ENCODE peak calls at places on chromosomes 5 and 9, in eight cellular contexts. E is DND-41, X is GM03348, M is AG04450, P is SK-MEL-5, Q is heart right ventricle, U is amniotic epithelial cell, L is memory B cell. O is an unnamed sample.

GRCh38 chr9:93573204-93573828 is 3.1 kb upstream of the PHF2 start:
- DNase-seq in E (no peak), X (no peak), M (no peak), P (no peak), Q (no peak), U (no peak), L (no peak), O (no peak)

GRCh38 chr5:150075806-150076205 is 10.5 kb downstream of the CSF1R start:
- DNase-seq in E (no peak), X (no peak), M (no peak), P (peak), Q (no peak), U (no peak), L (no peak), O (no peak)

GRCh38 chr9:82105729-82106128 is 117.2 kb downstream of the SPATA31D1 start:
- DNase-seq in E (no peak), X (no peak), M (no peak), P (peak), Q (no peak), U (no peak), L (no peak), O (no peak)

GRCh38 chr9:13358128-13358527 is 78.6 kb upstream of the MPDZ start:
- DNase-seq in E (no peak), X (peak), M (peak), P (no peak), Q (no peak), U (peak), L (no peak), O (no peak)

GRCh38 chr5:107958861-107959260 is 288.1 kb upstream of the EFNA5 start:
- DNase-seq in E (no peak), X (no peak), M (no peak), P (no peak), Q (no peak), U (no peak), L (no peak), O (no peak)

GRCh38 chr9:73157811-73158210 is 6.1 kb downstream of the ANXA1 start:
- DNase-seq in E (no peak), X (no peak), M (no peak), P (no peak), Q (no peak), U (no peak), L (no peak), O (no peak)

GRCh38 chr5:38576442-38576841 is 20.0 kb upstream of the LIFR start:
- DNase-seq in E (no peak), X (no peak), M (no peak), P (no peak), Q (no peak), U (no peak), L (no peak), O (no peak)

GRCh38 chr5:43154424-43154823 is 33.7 kb downstream of the ZNF131 start:
- DNase-seq in E (no peak), X (no peak), M (no peak), P (no peak), Q (no peak), U (no peak), L (no peak), O (no peak)

GRCh38 chr5:24222866-24223265 is 421.9 kb downstream of the CDH10 start:
- DNase-seq in E (no peak), X (peak), M (no peak), P (no peak), Q (no peak), U (no peak), L (no peak), O (no peak)

GRCh38 chr9:22469928-22470544 is 23.4 kb downstream of the DMRTA1 start:
- DNase-seq in E (peak), X (peak), M (no peak), P (no peak), Q (no peak), U (peak), L (no peak), O (peak)

GRCh38 chr5:76325876-76326491 is 77.1 kb upstream of the IQGAP2 start:
- DNase-seq in E (peak), X (no peak), M (no peak), P (no peak), Q (no peak), U (no peak), L (no peak), O (no peak)

GRCh38 chr9:130448035-130448624 is 3.4 kb downstream of the ASS1 start:
- DNase-seq in E (peak), X (peak), M (peak), P (peak), Q (no peak), U (peak), L (no peak), O (no peak)

O was measured in pons.